ENCODE peak calls at places on chromosome 16, in five cellular contexts. C, D, L, H and Y are unnamed samples.

GRCh38 chr16:79677799-79678525 is 77.4 kb upstream of the MAF start:
- DNase-seq in C (peak; percentile 31), L (no peak), H (no peak), D (peak; percentile 55), Y (no peak)

GRCh38 chr16:46801428-46802049 is 29.4 kb downstream of the C16orf87 start:
- DNase-seq in C (peak; percentile 55), D (no peak), H (peak; percentile 57), L (peak; percentile 43), Y (peak; percentile 66)

GRCh38 chr16:73027655-73028220 is 20.2 kb downstream of the ZFHX3 start:
- DNase-seq in L (no peak), C (no peak), H (no peak), D (no peak), Y (no peak)

GRCh38 chr16:5428932-5429331 is 331.3 kb upstream of the EEF2KMT start:
- DNase-seq in H (peak; percentile 3), C (no peak), L (peak; percentile 9), D (peak; percentile 10), Y (no peak)

GRCh38 chr16:7038475-7038874 is 294.2 kb upstream of the RBFOX1 start:
- DNase-seq in C (no peak), D (no peak), L (no peak), H (no peak), Y (no peak)

GRCh38 chr16:55711959-55712876 is 56.4 kb downstream of the SLC6A2 start:
- DNase-seq in C (peak; percentile 43), H (peak; percentile 64), L (peak; percentile 61), D (peak; percentile 21), Y (peak; percentile 73)

GRCh38 chr16:87686697-87687570 is 78.9 kb downstream of the KLHDC4 start:
- DNase-seq in H (no peak), L (no peak), C (no peak), D (peak; percentile 6), Y (peak; percentile 64)

GRCh38 chr16:10871157-10871991 is 5.6 kb upstream of the CIITA start:
- DNase-seq in D (peak; percentile 96), C (peak; percentile 62), H (peak; percentile 79), L (peak; percentile 28), Y (peak; percentile 94)

GRCh38 chr16:69397821-69398521 is 12.2 kb upstream of the TERF2 start:
- DNase-seq in H (peak; percentile 47), C (peak; percentile 92), L (peak; percentile 87), D (peak; percentile 78), Y (peak; percentile 90)

GRCh38 chr16:72938426-72939164 is 109.3 kb downstream of the ZFHX3 start:
- DNase-seq in D (peak; percentile 88), L (no peak), H (peak; percentile 67), C (peak; percentile 75), Y (peak; percentile 97)

GRCh38 chr16:84648595-84649510 is 542 bp downstream of the KLHL36 start:
- DNase-seq in C (peak; percentile 51), D (no peak), H (peak; percentile 26), L (no peak), Y (peak; percentile 40)

GRCh38 chr16:88630433-88630832 is 7.9 kb upstream of the IL17C start:
- DNase-seq in L (no peak), D (no peak), H (no peak), C (no peak), Y (no peak)

GRCh38 chr16:27127293-27127692 is 60.6 kb downstream of the C16orf82 start:
- DNase-seq in C (peak; percentile 17), D (peak; percentile 58), L (no peak), H (no peak), Y (peak; percentile 69)

GRCh38 chr16:89054261-89054661 is 39.4 kb upstream of the ACSF3 start:
- DNase-seq in C (no peak), L (no peak), H (no peak), D (no peak), Y (no peak)

GRCh38 chr16:29767062-29767461 is 11.0 kb upstream of the ZG16 start:
- DNase-seq in H (no peak), D (no peak), C (no peak), L (no peak), Y (no peak)

GRCh38 chr16:84330685-84331050 is 36.0 kb downstream of the WFDC1 start:
- DNase-seq in D (no peak), C (no peak), H (no peak), L (no peak), Y (no peak)

GRCh38 chr16:87575027-87575804 is 27.1 kb upstream of the JPH3 start:
- DNase-seq in D (no peak), L (no peak), H (no peak), C (peak; percentile 45), Y (no peak)

GRCh38 chr16:57032931-57033330 is 43.6 kb downstream of the NLRC5 start:
- DNase-seq in H (no peak), L (no peak), C (no peak), D (peak; percentile 56), Y (no peak)

GRCh38 chr16:84593825-84594724 is 23.8 kb downstream of the COTL1 start:
- DNase-seq in D (peak; percentile 37), C (no peak), H (no peak), L (peak; percentile 36), Y (no peak)

GRCh38 chr16:22890976-22891375 is 77.0 kb downstream of the HS3ST2 start:
- DNase-seq in L (no peak), C (no peak), D (no peak), H (no peak), Y (no peak)

GRCh38 chr16:75588716-75589115 is 22.5 kb downstream of the GABARAPL2 start:
- DNase-seq in H (no peak), L (no peak), C (no peak), D (no peak), Y (no peak)

GRCh38 chr16:27721548-27722265 is 171.8 kb downstream of the KATNIP start:
- DNase-seq in L (peak; percentile 33), H (no peak), D (peak; percentile 25), C (peak; percentile 66), Y (peak; percentile 81)

GRCh38 chr16:24539850-24540484 is 601 bp downstream of the RBBP6 start:
- DNase-seq in C (no peak), L (no peak), H (no peak), D (peak; percentile 61), Y (peak; percentile 81)

GRCh38 chr16:77435240-77435819 is 496 bp upstream of the ADAMTS18 start:
- DNase-seq in H (no peak), C (no peak), D (no peak), L (no peak), Y (no peak)

GRCh38 chr16:85017151-85017550 is 5.8 kb upstream of the ZDHHC7 start:
- DNase-seq in H (peak; percentile 22), C (no peak), L (no peak), D (peak; percentile 72), Y (no peak)

GRCh38 chr16:88377961-88378360 is 4.8 kb upstream of the ZNF469 start:
- DNase-seq in L (no peak), C (no peak), D (no peak), H (no peak), Y (no peak)

GRCh38 chr16:68478526-68479249 is 30.4 kb upstream of the SMPD3 start:
- DNase-seq in D (no peak), C (no peak), H (no peak), L (no peak), Y (no peak)

GRCh38 chr16:46973457-46974324 is at the start of gene DNAJA2:
- DNase-seq in D (peak; percentile 87), L (peak; percentile 85), C (peak; percentile 90), H (peak; percentile 74), Y (peak; percentile 96)

GRCh38 chr16:57513371-57514102 is 22.8 kb downstream of the CCDC102A start:
- DNase-seq in D (no peak), H (no peak), L (no peak), C (peak; percentile 77), Y (no peak)

GRCh38 chr16:57837305-57838125 is 35.2 kb upstream of the KIFC3 start:
- DNase-seq in C (no peak), L (no peak), D (no peak), H (no peak), Y (no peak)

GRCh38 chr16:86572041-86572521 is 5.5 kb downstream of the FOXC2 start:
- DNase-seq in L (no peak), H (no peak), D (no peak), C (no peak), Y (no peak)

GRCh38 chr16:30532285-30533145 is 2.1 kb downstream of the ZNF747 start:
- DNase-seq in H (no peak), D (no peak), L (no peak), C (no peak), Y (no peak)

GRCh38 chr16:57377080-57377841 is 5.0 kb downstream of the CX3CL1 start:
- DNase-seq in D (no peak), C (peak; percentile 94), H (peak; percentile 73), L (peak; percentile 64), Y (no peak)

GRCh38 chr16:75237398-75238131 is 13.9 kb downstream of the BCAR1 start:
- DNase-seq in D (no peak), C (no peak), H (no peak), L (no peak), Y (no peak)

GRCh38 chr16:86408685-86409084 is 101.6 kb upstream of the FOXF1 start:
- DNase-seq in H (no peak), C (no peak), L (no peak), D (no peak), Y (no peak)

GRCh38 chr16:50688083-50688482 is 5.3 kb upstream of the NOD2 start:
- DNase-seq in D (no peak), C (no peak), H (no peak), L (no peak), Y (no peak)
- H2AFZ ChIP-seq in D (no peak overlapping the region), C (no peak overlapping the region), H (no peak overlapping the region), L (no peak overlapping the region), Y (no peak overlapping the region)

DNA sequence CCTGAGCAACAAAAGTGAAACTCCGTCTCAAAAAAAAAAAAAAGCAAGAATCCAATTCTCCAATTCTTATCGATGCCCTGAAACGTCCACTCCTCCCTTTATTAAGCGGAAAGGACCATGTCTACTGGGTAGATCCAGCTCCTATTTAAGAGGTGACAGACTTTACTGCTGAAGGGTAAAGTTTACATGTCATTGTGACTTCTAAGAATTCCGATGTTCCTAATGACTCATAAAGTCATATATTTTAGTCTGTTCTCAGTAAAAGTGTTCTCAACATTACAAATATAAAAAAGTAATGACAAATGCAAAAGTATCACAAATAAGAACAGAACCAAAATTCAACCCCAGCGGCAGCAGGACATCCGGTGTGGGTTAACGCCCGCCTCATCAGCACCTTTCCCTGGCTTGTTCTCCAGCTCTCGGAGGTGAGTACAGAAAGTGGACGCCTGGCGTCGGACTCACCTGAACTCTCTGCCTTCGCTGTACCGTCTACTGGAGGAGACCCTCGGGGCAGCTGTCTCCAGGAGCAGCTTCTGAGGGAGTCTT is 6.8 kb downstream of the AXIN1 start:
- DNase-seq in L (no peak), D (no peak), H (no peak), C (no peak), Y (no peak)
- H3K36me3 ChIP-seq in L (peaks cover 41% of the 10 kb centered on the region), D (peaks cover 6% of the 10 kb centered on the region), H (no peaks in the 10 kb centered on the region), C (peaks cover 32% of the 10 kb centered on the region), Y (no peaks in the 10 kb centered on the region)

GRCh38 chr16:3362931-3363330 is 7.2 kb downstream of the OR2C1 start:
- DNase-seq in L (no peak), D (no peak), C (no peak), H (no peak), Y (no peak)

GRCh38 chr16:3369073-3369472 is 13.4 kb downstream of the OR2C1 start:
- DNase-seq in H (no peak), L (no peak), D (no peak), C (no peak), Y (no peak)

GRCh38 chr16:3363793-3364192 is 8.1 kb downstream of the OR2C1 start:
- DNase-seq in C (no peak), H (no peak), L (peak; percentile 85), D (no peak), Y (no peak)

GRCh38 chr16:3364774-3365427 is 9.2 kb downstream of the OR2C1 start:
- DNase-seq in H (peak; percentile 90), D (peak; percentile 97), L (peak; percentile 94), C (no peak), Y (peak; percentile 95)
- H2AFZ ChIP-seq in H (peak overlapping the region; percentile 92), D (peak overlapping the region; percentile 89), L (peak overlapping the region; percentile 29), C (no peak overlapping the region), Y (peak overlapping the region; percentile 94)

GRCh38 chr16:70670175-70670574 is 15.7 kb downstream of the MTSS2 start:
- DNase-seq in D (no peak), C (no peak), H (no peak), L (no peak), Y (no peak)
- H3K36me3 ChIP-seq in D (peaks cover 37% of the 10 kb centered on the region), C (peaks cover 96% of the 10 kb centered on the region), H (peaks cover 13% of the 10 kb centered on the region), L (peaks cover 94% of the 10 kb centered on the region), Y (peaks cover 79% of the 10 kb centered on the region)